ENCODE peak calls at places on chromosomes 2 and 18, in nine cellular contexts. I is MM.1S; X is CD8-positive, alpha-beta T cell; Q is breast epithelium; U is thoracic aorta; G is pancreas; T is CD4-positive, alpha-beta T cell; D is mesendoderm; K is aorta. J is an unnamed sample.

GRCh38 chr2:174008720-174009119 is 43.5 kb upstream of the SP3 start:
- DNase-seq in G (no peak), X (no peak), Q (no peak), K (no peak), D (no peak), U (no peak), I (no peak), T (no peak), J (no peak)

GRCh38 chr18:23143059-23143831 is 8.0 kb downstream of the CABLES1 start:
- DNase-seq in K (no peak), I (no peak), D (peak; percentile 41), Q (no peak), X (no peak), U (no peak), T (no peak), G (peak; percentile 31), J (peak; percentile 17)

GRCh38 chr2:218067523-218067922 is 1.5 kb upstream of the RUFY4 start:
- DNase-seq in I (no peak), G (no peak), D (no peak), X (no peak), U (no peak), K (no peak), Q (no peak), T (no peak), J (no peak)

GRCh38 chr2:148455791-148456190 is 188.8 kb upstream of the EPC2 start:
- DNase-seq in U (no peak), I (no peak), K (no peak), G (no peak), Q (no peak), T (no peak), X (no peak), D (no peak), J (no peak)

GRCh38 chr2:54084600-54084999 is 30.8 kb upstream of the ACYP2 start:
- DNase-seq in K (no peak), G (no peak), Q (no peak), I (peak; percentile 20), U (no peak), T (no peak), X (no peak), D (peak; percentile 33), J (peak; percentile 44)

GRCh38 chr2:62705859-62706720 is 577 bp downstream of the EHBP1 start:
- DNase-seq in I (peak; percentile 37), U (peak; percentile 27), X (no peak), K (peak; percentile 89), T (no peak), D (peak; percentile 78), Q (peak; percentile 67), G (peak; percentile 64), J (peak; percentile 67)

GRCh38 chr2:241271641-241272297 is 43.7 kb downstream of the HDLBP start:
- DNase-seq in Q (peak; percentile 89), X (peak; percentile 65), I (peak; percentile 71), G (peak; percentile 86), U (peak; percentile 66), D (peak; percentile 57), T (peak; percentile 46), K (peak; percentile 94), J (peak; percentile 68)

GRCh38 chr18:7021994-7022840 is 95.4 kb downstream of the LAMA1 start:
- DNase-seq in U (no peak), K (no peak), G (peak; percentile 84), I (peak; percentile 68), X (no peak), D (peak; percentile 56), Q (no peak), T (no peak), J (no peak)

GRCh38 chr2:126979604-126980003 is 80.9 kb downstream of the TEX51 start:
- DNase-seq in G (no peak), D (no peak), T (no peak), U (no peak), K (no peak), X (no peak), Q (no peak), I (no peak), J (no peak)

GRCh38 chr2:202122975-202123765 is 50.1 kb downstream of the KIAA2012 start:
- DNase-seq in K (no peak), X (no peak), U (no peak), D (no peak), Q (no peak), G (no peak), I (no peak), T (no peak), J (no peak)

GRCh38 chr2:175003875-175004729 is 1.1 kb downstream of the CHN1 start:
- DNase-seq in I (no peak), X (no peak), K (no peak), Q (no peak), T (no peak), D (peak; percentile 79), G (no peak), U (no peak), J (no peak)

GRCh38 chr2:219269362-219270054 is 9.7 kb upstream of the DNAJB2 start:
- DNase-seq in K (peak; percentile 38), I (no peak), X (no peak), D (no peak), T (no peak), U (no peak), G (peak; percentile 56), Q (no peak), J (no peak)

GRCh38 chr2:175048275-175048674 is 43.1 kb upstream of the CHN1 start:
- DNase-seq in D (no peak), G (no peak), U (no peak), I (peak; percentile 74), Q (no peak), K (no peak), X (no peak), T (no peak), J (no peak)

GRCh38 chr2:172438064-172438421 is 10.7 kb downstream of the ITGA6 start:
- DNase-seq in G (no peak), Q (no peak), T (no peak), I (no peak), D (no peak), K (no peak), U (no peak), X (peak; percentile 39), J (no peak)

GRCh38 chr2:234395801-234396478 is 100.9 kb downstream of the ARL4C start:
- DNase-seq in T (no peak), K (no peak), Q (no peak), G (no peak), D (no peak), U (no peak), X (no peak), I (no peak), J (no peak)

GRCh38 chr2:15242936-15243461 is 318.1 kb downstream of the NBAS start:
- DNase-seq in G (no peak), T (no peak), K (no peak), U (no peak), D (no peak), X (no peak), Q (no peak), I (no peak), J (no peak)

GRCh38 chr18:4352746-4353522 is 102.2 kb downstream of the DLGAP1 start:
- DNase-seq in X (no peak), D (peak; percentile 58), T (no peak), I (no peak), K (no peak), G (no peak), U (no peak), Q (no peak), J (no peak)

GRCh38 chr2:40028792-40029488 is 249.9 kb upstream of the THUMPD2 start:
- DNase-seq in D (no peak), I (peak; percentile 45), T (no peak), X (no peak), G (no peak), Q (no peak), K (no peak), U (no peak), J (no peak)
- H3K27ac ChIP-seq in D (no peak overlapping the region), I (peak overlapping the region; percentile 7), T (no peak overlapping the region), X (no peak overlapping the region), G (no peak overlapping the region), Q (no peak overlapping the region), K (no peak overlapping the region), U (no peak overlapping the region), J (no peak overlapping the region)

DNA sequence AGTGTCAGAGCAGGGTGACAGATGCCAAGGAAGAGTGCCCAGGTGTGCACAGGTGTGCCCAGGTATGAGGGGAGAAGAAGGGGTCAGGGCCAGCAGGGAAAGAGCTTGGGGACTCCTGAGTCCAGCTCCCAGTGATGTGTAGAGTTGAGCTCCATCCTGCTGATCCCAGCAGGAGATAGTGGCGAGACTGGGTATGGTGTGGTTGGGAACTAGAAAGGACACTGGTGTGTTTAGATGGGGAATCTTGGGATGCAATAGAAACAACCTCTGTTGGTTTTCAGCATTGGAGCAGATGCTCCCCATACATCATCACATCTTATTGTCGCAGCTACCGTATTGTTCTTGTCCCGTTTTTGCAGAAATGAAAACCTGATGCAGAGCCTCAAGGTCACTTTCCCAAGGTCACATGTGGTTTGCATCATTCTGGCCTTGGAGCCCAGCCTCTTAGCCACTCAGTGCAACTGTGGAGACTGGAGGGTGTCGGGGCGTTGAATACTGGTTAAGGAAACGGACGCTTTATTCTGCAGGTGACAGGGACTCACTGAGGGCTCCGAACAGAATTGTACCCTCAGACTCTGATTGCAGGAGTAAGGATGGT is 166.7 kb downstream of the AGAP1 start:
- DNase-seq in G (no peak), X (no peak), T (no peak), I (no peak), U (no peak), Q (no peak), K (no peak), D (no peak), J (no peak)
- H3K27ac ChIP-seq in G (no peak overlapping the region), X (no peak overlapping the region), T (no peak overlapping the region), I (no peak overlapping the region), U (no peak overlapping the region), Q (peak overlapping the region; percentile 8), K (no peak overlapping the region), D (no peak overlapping the region), J (peak overlapping the region; percentile 74)

GRCh38 chr18:9919564-9920232 is 5.9 kb downstream of the VAPA start:
- DNase-seq in K (no peak), G (no peak), Q (no peak), T (no peak), X (no peak), U (no peak), I (no peak), D (no peak), J (no peak)
- H3K27ac ChIP-seq in K (no peak overlapping the region), G (no peak overlapping the region), Q (no peak overlapping the region), T (no peak overlapping the region), X (no peak overlapping the region), U (no peak overlapping the region), I (no peak overlapping the region), D (no peak overlapping the region), J (no peak overlapping the region)

GRCh38 chr2:12941203-12941602 is 224.5 kb downstream of the TRIB2 start:
- DNase-seq in X (no peak), U (no peak), T (no peak), I (no peak), D (no peak), G (no peak), K (no peak), Q (no peak), J (no peak)
- H3K27ac ChIP-seq in X (no peak overlapping the region), U (no peak overlapping the region), T (no peak overlapping the region), I (no peak overlapping the region), D (no peak overlapping the region), G (no peak overlapping the region), K (no peak overlapping the region), Q (no peak overlapping the region), J (no peak overlapping the region)

J was measured in substantia nigra.